ENCODE peak calls at places on chromosomes 2 and 18, in seven cellular contexts. Q, J, S, I, C, L and V are unnamed samples.
A peak's percentile ranks its signal among the peaks of the same experiment; 100 is the strongest.

GRCh38 chr2:238947920-238948710 is 100.2 kb downstream of the TWIST2 start:
- DNase-seq in Q (no peak), J (no peak), S (no peak), I (peak; percentile 99), C (no peak), L (no peak), V (no peak)

GRCh38 chr2:235579128-235579527 is 85.3 kb downstream of the AGAP1 start:
- DNase-seq in Q (no peak), J (no peak), S (no peak), I (no peak), C (no peak), L (no peak), V (no peak)

GRCh38 chr2:189265696-189266320 is 86.2 kb upstream of the COL5A2 start:
- DNase-seq in Q (no peak), J (no peak), S (no peak), I (no peak), C (no peak), L (no peak), V (no peak)

GRCh38 chr2:169761970-169762292 is 28.3 kb downstream of the KLHL23 start:
- DNase-seq in Q (no peak), J (no peak), S (no peak), I (no peak), C (no peak), L (no peak), V (no peak)

GRCh38 chr18:13308369-13308768 is 89.8 kb downstream of the LDLRAD4 start:
- DNase-seq in Q (no peak), J (no peak), S (no peak), I (no peak), C (no peak), L (no peak), V (no peak)

GRCh38 chr2:201781583-201782051 is 884 bp upstream of the ALS2 start:
- DNase-seq in Q (peak; percentile 64), J (no peak), S (peak; percentile 9), I (no peak), C (peak; percentile 20), L (peak; percentile 26), V (no peak)

GRCh38 chr2:85308951-85309555 is 18.7 kb downstream of the TGOLN2 start:
- DNase-seq in Q (peak; percentile 75), J (no peak), S (no peak), I (peak; percentile 66), C (no peak), L (no peak), V (no peak)

GRCh38 chr2:197310940-197311485 is 433 bp upstream of the ANKRD44 start:
- DNase-seq in Q (no peak), J (no peak), S (no peak), I (peak; percentile 17), C (no peak), L (no peak), V (no peak)

GRCh38 chr18:59908790-59909189 is 9.0 kb downstream of the PMAIP1 start:
- DNase-seq in Q (no peak), J (no peak), S (no peak), I (peak; percentile 64), C (no peak), L (no peak), V (no peak)

GRCh38 chr2:65856928-65857327 is 424.5 kb upstream of the SPRED2 start:
- DNase-seq in Q (no peak), J (no peak), S (no peak), I (no peak), C (no peak), L (no peak), V (no peak)

GRCh38 chr2:41933585-41934322 is 114.1 kb upstream of the PKDCC start:
- DNase-seq in Q (no peak), J (no peak), S (no peak), I (peak; percentile 65), C (no peak), L (no peak), V (no peak)

GRCh38 chr2:164514491-164514890 is 106.8 kb downstream of the GRB14 start:
- DNase-seq in Q (no peak), J (peak; percentile 97), S (no peak), I (peak; percentile 42), C (no peak), L (no peak), V (no peak)